ENCODE peak calls at places on chromosomes 13 and 19, in seven cellular contexts. L, F, Q, E, V, N and B are unnamed samples.

GRCh38 chr13:113497217-113497616 is 6.7 kb upstream of the DCUN1D2 start:
- DNase-seq in L (no peak), F (no peak), Q (no peak), E (no peak), V (no peak), N (no peak), B (no peak)

GRCh38 chr19:11414544-11414943 is 4.6 kb downstream of the RGL3 start:
- DNase-seq in L (no peak), F (no peak), Q (no peak), E (no peak), V (no peak), N (no peak), B (no peak)

GRCh38 chr19:29841209-29841558 is 29.4 kb downstream of the CCNE1 start:
- DNase-seq in L (no peak), F (no peak), Q (no peak), E (no peak), V (no peak), N (no peak), B (no peak)

GRCh38 chr19:28859811-28860210 is 353.1 kb downstream of the UQCRFS1 start:
- DNase-seq in L (no peak), F (no peak), Q (no peak), E (no peak), V (no peak), N (no peak), B (no peak)

GRCh38 chr19:46014534-46014933 is 8.3 kb downstream of the PGLYRP1 start:
- DNase-seq in L (no peak), F (no peak), Q (no peak), E (no peak), V (no peak), N (no peak), B (no peak)

GRCh38 chr19:11064831-11065303 is 24.4 kb upstream of the LDLR start:
- DNase-seq in L (no peak), F (no peak), Q (no peak), E (no peak), V (peak), N (no peak), B (no peak)

GRCh38 chr13:102847272-102848234 is 1.7 kb downstream of the ERCC5 start:
- DNase-seq in L (no peak), F (peak), Q (peak), E (no peak), V (no peak), N (no peak), B (peak)

GRCh38 chr13:73057284-73058025 is 1.4 kb upstream of the KLF5 start:
- DNase-seq in L (no peak), F (no peak), Q (no peak), E (no peak), V (no peak), N (no peak), B (no peak)

GRCh38 chr13:94620286-94620896 is 18.7 kb downstream of the GPR180 start:
- DNase-seq in L (peak), F (peak), Q (peak), E (no peak), V (peak), N (no peak), B (no peak)

GRCh38 chr19:7888145-7888825 is at the start of gene LRRC8E:
- DNase-seq in L (peak), F (peak), Q (peak), E (peak), V (peak), N (no peak), B (peak)

GRCh38 chr13:66501187-66501586 is 728.9 kb downstream of the PCDH9 start:
- DNase-seq in L (no peak), F (no peak), Q (no peak), E (no peak), V (no peak), N (no peak), B (no peak)